ENCODE peak calls at places on chromosomes 7 and 10, in four cellular contexts. J is neural progenitor cell; G is CD4-positive, CD25-positive, alpha-beta regulatory T cell; R is RPMI7951. B is an unnamed sample.

GRCh38 chr7:95396136-95397032 is at the start of gene PON3:
- DNase-seq in J (no peak), G (peak), R (no peak), B (no peak)

GRCh38 chr7:34057956-34058355 is 152.6 kb downstream of the BMPER start:
- DNase-seq in J (no peak), G (no peak), R (peak), B (no peak)

GRCh38 chr10:33143160-33143728 is 185.2 kb upstream of the ITGB1 start:
- DNase-seq in J (no peak), G (peak), R (peak), B (no peak)

GRCh38 chr10:86650151-86650550 is 4.2 kb upstream of the OPN4 start:
- DNase-seq in J (no peak), G (no peak), R (no peak), B (no peak)

GRCh38 chr10:110491346-110491745 is 6.4 kb upstream of the DUSP5 start:
- DNase-seq in J (no peak), G (no peak), R (no peak), B (no peak)

GRCh38 chr7:16883918-16884317 is 2.1 kb upstream of the AGR3 start:
- DNase-seq in J (no peak), G (no peak), R (no peak), B (no peak)

GRCh38 chr10:101565936-101566332 is 22.1 kb downstream of the POLL start:
- DNase-seq in J (no peak), G (no peak), R (no peak), B (no peak)

GRCh38 chr7:73912223-73912622 is 51.3 kb downstream of the TMEM270 start:
- DNase-seq in J (no peak), G (no peak), R (no peak), B (peak)

GRCh38 chr10:6108072-6108471 is 19.2 kb downstream of the RBM17 start:
- DNase-seq in J (no peak), G (no peak), R (no peak), B (no peak)

GRCh38 chr10:116741391-116742351 is 695 bp downstream of the HSPA12A start:
- DNase-seq in J (peak), G (no peak), R (no peak), B (no peak)

GRCh38 chr10:24393206-24393605 is 184.3 kb downstream of the KIAA1217 start:
- DNase-seq in J (no peak), G (no peak), R (peak), B (no peak)

GRCh38 chr7:90764848-90765570 is 168.9 kb downstream of the CDK14 start:
- DNase-seq in J (peak), G (no peak), R (no peak), B (no peak)

GRCh38 chr10:121823993-121824463 is 103.8 kb downstream of the ATE1 start:
- DNase-seq in J (peak), G (peak), R (peak), B (peak)

GRCh38 chr7:102873470-102874165 is 39.2 kb upstream of the LRRC17 start:
- DNase-seq in J (no peak), G (no peak), R (no peak), B (no peak)

GRCh38 chr7:126856691-126857291 is 395.9 kb downstream of the GRM8 start:
- DNase-seq in J (peak), G (peak), R (no peak), B (peak)

GRCh38 chr7:112484671-112485097 is 3.9 kb downstream of the LSMEM1 start:
- DNase-seq in J (no peak), G (no peak), R (peak), B (peak)

B was measured in Jurkat, Clone E6-1.